ENCODE peak calls at places on chromosomes 3 and 15, in nine cellular contexts. One of them, this sample, is unnamed.

GRCh38 chr3:100002599-100003350 is 111.5 kb downstream of the FILIP1L start:
- DNase-seq in vagina: no peak
- DNase-seq in suprapubic skin: no peak
- DNase-seq in endothelial cell of umbilical vein: peak; percentile 81
- DNase-seq in transverse colon: peak; percentile 49
- DNase-seq in GM12878: no peak
- DNase-seq in sigmoid colon: peak; percentile 60
- DNase-seq in Panc1: peak; percentile 93
- DNase-seq in HepG2: peak; percentile 91
- DNase-seq in this sample: peak; percentile 40

GRCh38 chr15:58167095-58167591 is 29.0 kb downstream of the AQP9 start:
- DNase-seq in vagina: no peak
- DNase-seq in suprapubic skin: no peak
- DNase-seq in endothelial cell of umbilical vein: no peak
- DNase-seq in transverse colon: no peak
- DNase-seq in GM12878: no peak
- DNase-seq in sigmoid colon: no peak
- DNase-seq in Panc1: no peak
- DNase-seq in HepG2: peak; percentile 56
- DNase-seq in this sample: no peak

GRCh38 chr15:77819841-77820728 is 187.4 kb upstream of the LINGO1 start:
- DNase-seq in vagina: no peak
- DNase-seq in suprapubic skin: no peak
- DNase-seq in endothelial cell of umbilical vein: peak; percentile 5
- DNase-seq in transverse colon: peak; percentile 27
- DNase-seq in GM12878: no peak
- DNase-seq in sigmoid colon: no peak
- DNase-seq in Panc1: no peak
- DNase-seq in HepG2: peak; percentile 14
- DNase-seq in this sample: no peak

GRCh38 chr3:120469440-120470415 is 18.9 kb upstream of the FSTL1 start:
- DNase-seq in vagina: no peak
- DNase-seq in suprapubic skin: no peak
- DNase-seq in endothelial cell of umbilical vein: no peak
- DNase-seq in transverse colon: no peak
- DNase-seq in GM12878: no peak
- DNase-seq in sigmoid colon: no peak
- DNase-seq in Panc1: no peak
- DNase-seq in HepG2: no peak
- DNase-seq in this sample: peak; percentile 59

GRCh38 chr15:86203462-86203861 is 123.8 kb downstream of the AGBL1 start:
- DNase-seq in vagina: no peak
- DNase-seq in suprapubic skin: no peak
- DNase-seq in endothelial cell of umbilical vein: no peak
- DNase-seq in transverse colon: no peak
- DNase-seq in GM12878: no peak
- DNase-seq in sigmoid colon: no peak
- DNase-seq in Panc1: no peak
- DNase-seq in HepG2: no peak
- DNase-seq in this sample: no peak

GRCh38 chr3:148990211-148990610 is 1.1 kb upstream of the GYG1 start:
- DNase-seq in vagina: no peak
- DNase-seq in suprapubic skin: no peak
- DNase-seq in endothelial cell of umbilical vein: no peak
- DNase-seq in transverse colon: no peak
- DNase-seq in GM12878: no peak
- DNase-seq in sigmoid colon: no peak
- DNase-seq in Panc1: no peak
- DNase-seq in HepG2: no peak
- DNase-seq in this sample: no peak

GRCh38 chr15:80019168-80019745 is 40.2 kb upstream of the ZFAND6 start:
- DNase-seq in vagina: peak; percentile 34
- DNase-seq in suprapubic skin: peak; percentile 16
- DNase-seq in endothelial cell of umbilical vein: no peak
- DNase-seq in transverse colon: no peak
- DNase-seq in GM12878: no peak
- DNase-seq in sigmoid colon: peak; percentile 15
- DNase-seq in Panc1: no peak
- DNase-seq in HepG2: no peak
- DNase-seq in this sample: no peak

GRCh38 chr3:47578691-47579632 is at the start of gene CSPG5:
- DNase-seq in vagina: no peak
- DNase-seq in suprapubic skin: no peak
- DNase-seq in endothelial cell of umbilical vein: no peak
- DNase-seq in transverse colon: peak; percentile 18
- DNase-seq in GM12878: no peak
- DNase-seq in sigmoid colon: no peak
- DNase-seq in Panc1: no peak
- DNase-seq in HepG2: no peak
- DNase-seq in this sample: no peak

GRCh38 chr3:9503283-9503682 is 50.3 kb downstream of the LHFPL4 start:
- DNase-seq in vagina: no peak
- DNase-seq in suprapubic skin: no peak
- DNase-seq in endothelial cell of umbilical vein: peak; percentile 72
- DNase-seq in transverse colon: peak; percentile 66
- DNase-seq in GM12878: peak; percentile 21
- DNase-seq in sigmoid colon: peak; percentile 75
- DNase-seq in Panc1: peak; percentile 62
- DNase-seq in HepG2: peak; percentile 72
- DNase-seq in this sample: peak; percentile 43

GRCh38 chr15:93467327-93467726 is 378.3 kb upstream of the RGMA start:
- DNase-seq in vagina: no peak
- DNase-seq in suprapubic skin: no peak
- DNase-seq in endothelial cell of umbilical vein: no peak
- DNase-seq in transverse colon: peak; percentile 20
- DNase-seq in GM12878: no peak
- DNase-seq in sigmoid colon: peak; percentile 95
- DNase-seq in Panc1: no peak
- DNase-seq in HepG2: no peak
- DNase-seq in this sample: no peak

GRCh38 chr3:61173685-61174084 is 77.6 kb downstream of the FHIT start:
- DNase-seq in vagina: no peak
- DNase-seq in suprapubic skin: no peak
- DNase-seq in endothelial cell of umbilical vein: peak; percentile 4
- DNase-seq in transverse colon: no peak
- DNase-seq in GM12878: no peak
- DNase-seq in sigmoid colon: no peak
- DNase-seq in Panc1: no peak
- DNase-seq in HepG2: peak; percentile 12
- DNase-seq in this sample: no peak

GRCh38 chr15:37891754-37892368 is 42.6 kb upstream of the TMCO5A start:
- DNase-seq in vagina: no peak
- DNase-seq in suprapubic skin: no peak
- DNase-seq in endothelial cell of umbilical vein: peak; percentile 46
- DNase-seq in transverse colon: no peak
- DNase-seq in GM12878: no peak
- DNase-seq in sigmoid colon: no peak
- DNase-seq in Panc1: no peak
- DNase-seq in HepG2: peak; percentile 23
- DNase-seq in this sample: peak; percentile 8

GRCh38 chr3:111859061-111859973 is at the start of gene PHLDB2:
- DNase-seq in vagina: no peak
- DNase-seq in suprapubic skin: peak; percentile 90
- DNase-seq in endothelial cell of umbilical vein: peak; percentile 78
- DNase-seq in transverse colon: peak; percentile 56
- DNase-seq in GM12878: no peak
- DNase-seq in sigmoid colon: peak; percentile 91
- DNase-seq in Panc1: no peak
- DNase-seq in HepG2: peak; percentile 68
- DNase-seq in this sample: peak; percentile 82

GRCh38 chr3:111862974-111863373 is 3.9 kb downstream of the PHLDB2 start:
- DNase-seq in vagina: no peak
- DNase-seq in suprapubic skin: no peak
- DNase-seq in endothelial cell of umbilical vein: no peak
- DNase-seq in transverse colon: no peak
- DNase-seq in GM12878: no peak
- DNase-seq in sigmoid colon: no peak
- DNase-seq in Panc1: no peak
- DNase-seq in HepG2: no peak
- DNase-seq in this sample: no peak

GRCh38 chr3:111862415-111862814 is 3.4 kb downstream of the PHLDB2 start:
- DNase-seq in vagina: no peak
- DNase-seq in suprapubic skin: no peak
- DNase-seq in endothelial cell of umbilical vein: no peak
- DNase-seq in transverse colon: no peak
- DNase-seq in GM12878: no peak
- DNase-seq in sigmoid colon: no peak
- DNase-seq in Panc1: no peak
- DNase-seq in HepG2: no peak
- DNase-seq in this sample: no peak

GRCh38 chr3:111859974-111860859 is 1.2 kb downstream of the PHLDB2 start:
- DNase-seq in vagina: no peak
- DNase-seq in suprapubic skin: peak; percentile 89
- DNase-seq in endothelial cell of umbilical vein: peak; percentile 88
- DNase-seq in transverse colon: peak; percentile 71
- DNase-seq in GM12878: peak; percentile 30
- DNase-seq in sigmoid colon: peak; percentile 93
- DNase-seq in Panc1: peak; percentile 27
- DNase-seq in HepG2: peak; percentile 71
- DNase-seq in this sample: peak; percentile 87

DNA sequence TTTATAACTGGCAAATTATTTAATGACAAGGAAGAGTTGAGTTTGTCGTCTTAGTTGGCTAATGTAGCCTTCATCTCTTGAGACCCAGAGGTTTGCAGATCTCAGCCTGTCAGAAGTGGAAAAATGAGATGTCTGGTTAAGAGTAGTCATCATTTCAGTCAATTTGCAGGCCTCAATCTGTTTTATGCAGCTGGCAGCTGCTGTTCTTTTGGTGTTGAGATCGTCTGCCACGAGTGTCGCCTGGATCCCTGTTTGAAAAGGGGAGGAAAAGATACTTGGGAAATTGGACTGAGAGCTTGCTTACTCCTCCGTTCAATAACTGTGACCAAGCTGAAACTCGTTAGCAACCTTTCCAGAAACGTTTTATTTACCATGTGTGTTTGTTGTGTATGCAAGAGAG is 2.3 kb downstream of the PHLDB2 start:
- DNase-seq in vagina: no peak
- DNase-seq in suprapubic skin: no peak
- DNase-seq in endothelial cell of umbilical vein: peak; percentile 50
- DNase-seq in transverse colon: no peak
- DNase-seq in GM12878: no peak
- DNase-seq in sigmoid colon: no peak
- DNase-seq in Panc1: no peak
- DNase-seq in HepG2: no peak
- DNase-seq in this sample: no peak
- H3K27ac ChIP-seq in vagina: peak overlapping the region; percentile 97
- H3K27ac ChIP-seq in suprapubic skin: peak overlapping the region; percentile 96
- H3K27ac ChIP-seq in endothelial cell of umbilical vein: peak overlapping the region; percentile 98
- H3K27ac ChIP-seq in transverse colon: peak overlapping the region; percentile 88
- H3K27ac ChIP-seq in GM12878: no peak overlapping the region
- H3K27ac ChIP-seq in sigmoid colon: peak overlapping the region; percentile 99
- H3K27ac ChIP-seq in Panc1: no peak overlapping the region
- H3K27ac ChIP-seq in HepG2: peak overlapping the region; percentile 92
- H3K27ac ChIP-seq in this sample: peak overlapping the region; percentile 93

GRCh38 chr15:70528270-70528706 is 235.1 kb downstream of the UACA start:
- DNase-seq in vagina: no peak
- DNase-seq in suprapubic skin: peak; percentile 45
- DNase-seq in endothelial cell of umbilical vein: peak; percentile 70
- DNase-seq in transverse colon: peak; percentile 50
- DNase-seq in GM12878: peak; percentile 66
- DNase-seq in sigmoid colon: no peak
- DNase-seq in Panc1: no peak
- DNase-seq in HepG2: peak; percentile 66
- DNase-seq in this sample: no peak
- TF ChIP-seq POLR2AphosphoS5 in vagina: no peak
- TF ChIP-seq POLR2AphosphoS5 in suprapubic skin: no peak
- TF ChIP-seq POLR2AphosphoS5 in endothelial cell of umbilical vein: no peak
- TF ChIP-seq POLR2AphosphoS5 in transverse colon: no peak
- TF ChIP-seq POLR2AphosphoS5 in GM12878: no peak
- TF ChIP-seq POLR2AphosphoS5 in sigmoid colon: no peak
- TF ChIP-seq POLR2AphosphoS5 in Panc1: no peak
- TF ChIP-seq POLR2AphosphoS5 in HepG2: no peak
- TF ChIP-seq POLR2AphosphoS5 in this sample: no peak

DNA sequence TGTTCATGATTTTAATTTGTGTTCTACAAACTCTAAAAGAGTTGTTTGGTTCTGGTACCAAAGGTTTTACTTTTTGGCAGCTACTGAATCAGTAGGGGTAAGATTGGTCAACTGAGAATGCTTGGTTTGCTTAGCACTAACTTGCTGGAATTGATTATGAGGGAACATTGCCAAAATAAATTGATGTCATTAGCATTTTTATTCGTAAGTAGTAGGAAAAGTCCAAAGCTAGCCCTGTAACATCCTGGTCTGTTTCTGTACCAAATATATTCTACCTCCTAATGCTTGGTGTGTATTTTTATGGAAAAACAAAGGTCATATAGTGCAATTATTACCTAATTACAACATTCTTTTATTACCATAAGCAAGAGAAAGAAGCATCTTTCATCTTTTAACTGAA is 35.9 kb upstream of the KPNA4 start:
- DNase-seq in vagina: no peak
- DNase-seq in suprapubic skin: no peak
- DNase-seq in endothelial cell of umbilical vein: no peak
- DNase-seq in transverse colon: no peak
- DNase-seq in GM12878: no peak
- DNase-seq in sigmoid colon: no peak
- DNase-seq in Panc1: no peak
- DNase-seq in HepG2: no peak
- DNase-seq in this sample: no peak
- H3K27ac ChIP-seq in vagina: no peak overlapping the region
- H3K27ac ChIP-seq in suprapubic skin: no peak overlapping the region
- H3K27ac ChIP-seq in endothelial cell of umbilical vein: no peak overlapping the region
- H3K27ac ChIP-seq in transverse colon: no peak overlapping the region
- H3K27ac ChIP-seq in GM12878: no peak overlapping the region
- H3K27ac ChIP-seq in sigmoid colon: no peak overlapping the region
- H3K27ac ChIP-seq in Panc1: no peak overlapping the region
- H3K27ac ChIP-seq in HepG2: no peak overlapping the region
- H3K27ac ChIP-seq in this sample: no peak overlapping the region

GRCh38 chr3:15505412-15506165 is 15.9 kb downstream of the COLQ start:
- DNase-seq in vagina: no peak
- DNase-seq in suprapubic skin: no peak
- DNase-seq in endothelial cell of umbilical vein: no peak
- DNase-seq in transverse colon: no peak
- DNase-seq in GM12878: no peak
- DNase-seq in sigmoid colon: no peak
- DNase-seq in Panc1: no peak
- DNase-seq in HepG2: no peak
- DNase-seq in this sample: no peak
- TF ChIP-seq POLR2AphosphoS5 in vagina: no peak
- TF ChIP-seq POLR2AphosphoS5 in suprapubic skin: no peak
- TF ChIP-seq POLR2AphosphoS5 in endothelial cell of umbilical vein: no peak
- TF ChIP-seq POLR2AphosphoS5 in transverse colon: no peak
- TF ChIP-seq POLR2AphosphoS5 in GM12878: no peak
- TF ChIP-seq POLR2AphosphoS5 in sigmoid colon: no peak
- TF ChIP-seq POLR2AphosphoS5 in Panc1: no peak
- TF ChIP-seq POLR2AphosphoS5 in HepG2: no peak
- TF ChIP-seq POLR2AphosphoS5 in this sample: no peak

This sample was measured in prostate gland.